ENCODE peak calls at places on chromosomes 2 and 18, in eight cellular contexts. V is body of pancreas; N is effector memory CD4-positive, alpha-beta T cell; E is cardiac muscle cell; R is CD8-positive, alpha-beta memory T cell; H is ovary; W is colonic mucosa; A is A549. F is an unnamed sample.

GRCh38 chr2:140604788-140605187 is 1526.0 kb downstream of the LRP1B start:
- DNase-seq in V (no peak), N (no peak), E (no peak), R (no peak), H (no peak), W (no peak), A (no peak), F (no peak)

GRCh38 chr2:149692837-149693518 is 105.4 kb upstream of the MMADHC start:
- DNase-seq in V (no peak), N (no peak), E (no peak), R (no peak), H (no peak), W (no peak), A (no peak), F (no peak)

GRCh38 chr18:57443247-57443646 is 8.1 kb downstream of the ONECUT2 start:
- DNase-seq in V (no peak), N (no peak), E (no peak), R (no peak), H (no peak), W (no peak), A (no peak), F (no peak)

GRCh38 chr18:51028201-51028805 is 1.7 kb upstream of the SMAD4 start:
- DNase-seq in V (no peak), N (no peak), E (no peak), R (no peak), H (no peak), W (peak; percentile 43), A (peak; percentile 24), F (no peak)

GRCh38 chr2:240433973-240434727 is 1.3 kb upstream of the GPC1 start:
- DNase-seq in V (peak; percentile 18), N (no peak), E (no peak), R (no peak), H (peak; percentile 62), W (no peak), A (peak; percentile 84), F (peak; percentile 57)

GRCh38 chr2:113010088-113010487 is 4.8 kb downstream of the IL36A start:
- DNase-seq in V (no peak), N (no peak), E (no peak), R (no peak), H (no peak), W (no peak), A (peak; percentile 20), F (no peak)

GRCh38 chr2:27075219-27075871 is 3.1 kb upstream of the EMILIN1 start:
- DNase-seq in V (no peak), N (peak; percentile 26), E (peak; percentile 47), R (peak; percentile 59), H (peak; percentile 68), W (no peak), A (no peak), F (peak; percentile 50)

GRCh38 chr2:95297639-95298395 is 670 bp downstream of the KCNIP3 start:
- DNase-seq in V (peak; percentile 33), N (no peak), E (no peak), R (no peak), H (no peak), W (no peak), A (no peak), F (no peak)

GRCh38 chr2:190180313-190181065 is 118.0 kb upstream of the MSTN start:
- DNase-seq in V (peak; percentile 89), N (no peak), E (peak; percentile 70), R (peak; percentile 15), H (peak; percentile 59), W (peak; percentile 76), A (peak; percentile 73), F (peak; percentile 48)

GRCh38 chr2:8457620-8458255 is 224.1 kb upstream of the ID2 start:
- DNase-seq in V (peak; percentile 57), N (peak; percentile 17), E (no peak), R (no peak), H (no peak), W (peak; percentile 89), A (no peak), F (no peak)

GRCh38 chr2:73235315-73236028 is 1.4 kb downstream of the CCT7 start:
- DNase-seq in V (no peak), N (no peak), E (no peak), R (peak; percentile 18), H (no peak), W (no peak), A (no peak), F (no peak)
- H3K4me1 ChIP-seq in V (peaks cover 40% of the 10 kb centered on the region), N (peaks cover 6% of the 10 kb centered on the region), E (peaks cover 29% of the 10 kb centered on the region), R (peaks cover 31% of the 10 kb centered on the region), H (peaks cover 18% of the 10 kb centered on the region), W (no peaks in the 10 kb centered on the region), A (peaks cover 28% of the 10 kb centered on the region), F (peaks cover 15% of the 10 kb centered on the region)

GRCh38 chr2:212911011-212911410 is 240.4 kb downstream of the IKZF2 start:
- DNase-seq in V (no peak), N (no peak), E (no peak), R (no peak), H (no peak), W (no peak), A (no peak), F (no peak)
- H3K4me1 ChIP-seq in V (no peaks in the 10 kb centered on the region), N (no peaks in the 10 kb centered on the region), E (no peaks in the 10 kb centered on the region), R (no peaks in the 10 kb centered on the region), H (no peaks in the 10 kb centered on the region), W (no peaks in the 10 kb centered on the region), A (peaks cover 40% of the 10 kb centered on the region), F (no peaks in the 10 kb centered on the region)

GRCh38 chr18:73007935-73008308 is 140.1 kb upstream of the NETO1 start:
- DNase-seq in V (no peak), N (no peak), E (no peak), R (no peak), H (no peak), W (no peak), A (no peak), F (no peak)
- H3K4me1 ChIP-seq in V (no peaks in the 10 kb centered on the region), N (no peaks in the 10 kb centered on the region), E (no peaks in the 10 kb centered on the region), R (no peaks in the 10 kb centered on the region), H (no peaks in the 10 kb centered on the region), W (no peaks in the 10 kb centered on the region), A (no peaks in the 10 kb centered on the region), F (no peaks in the 10 kb centered on the region)

GRCh38 chr2:47872941-47873340 is 33.4 kb downstream of the FBXO11 start:
- DNase-seq in V (no peak), N (no peak), E (peak; percentile 15), R (no peak), H (no peak), W (no peak), A (no peak), F (no peak)

DNA sequence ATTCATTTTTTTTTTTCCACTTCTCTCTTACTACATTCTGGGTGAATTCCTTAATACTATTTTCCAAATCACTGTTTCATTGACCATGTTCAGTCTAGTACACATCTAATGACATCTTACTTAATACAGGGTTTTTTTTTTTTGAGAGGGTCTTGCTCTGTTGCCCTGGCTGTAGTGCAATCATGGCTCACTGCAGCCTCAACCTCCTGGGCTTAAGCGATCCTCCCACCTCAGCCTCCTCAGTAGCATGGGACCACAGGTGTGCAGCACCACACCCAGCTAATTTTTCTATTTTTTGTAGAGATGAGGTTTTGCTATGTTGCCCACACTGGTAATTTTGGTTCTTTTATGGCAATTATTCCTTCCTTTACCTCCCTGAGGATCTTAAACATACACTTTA is 29.4 kb downstream of the FBXO11 start:
- DNase-seq in V (no peak), N (no peak), E (no peak), R (no peak), H (no peak), W (no peak), A (no peak), F (no peak)
- H3K4me1 ChIP-seq in V (peaks cover 21% of the 10 kb centered on the region), N (peaks cover 8% of the 10 kb centered on the region), E (peaks cover 16% of the 10 kb centered on the region), R (peaks cover 13% of the 10 kb centered on the region), H (no peaks in the 10 kb centered on the region), W (no peaks in the 10 kb centered on the region), A (no peaks in the 10 kb centered on the region), F (peaks cover 5% of the 10 kb centered on the region)

GRCh38 chr2:222872551-222872950 is 11.7 kb downstream of the ACSL3 start:
- DNase-seq in V (no peak), N (no peak), E (no peak), R (no peak), H (no peak), W (no peak), A (no peak), F (no peak)
- H3K4me1 ChIP-seq in V (peaks cover 17% of the 10 kb centered on the region), N (no peaks in the 10 kb centered on the region), E (peaks cover 31% of the 10 kb centered on the region), R (peaks cover 16% of the 10 kb centered on the region), H (peaks cover 2% of the 10 kb centered on the region), W (no peaks in the 10 kb centered on the region), A (peaks cover 51% of the 10 kb centered on the region), F (peaks cover 9% of the 10 kb centered on the region)

GRCh38 chr18:12028674-12029073 is 47.4 kb downstream of the IMPA2 start:
- DNase-seq in V (peak; percentile 43), N (no peak), E (no peak), R (no peak), H (no peak), W (no peak), A (no peak), F (no peak)
- H3K4me1 ChIP-seq in V (peaks cover 43% of the 10 kb centered on the region), N (no peaks in the 10 kb centered on the region), E (no peaks in the 10 kb centered on the region), R (no peaks in the 10 kb centered on the region), H (peaks cover 2% of the 10 kb centered on the region), W (no peaks in the 10 kb centered on the region), A (no peaks in the 10 kb centered on the region), F (no peaks in the 10 kb centered on the region)

GRCh38 chr2:70143314-70144150 is 47.3 kb downstream of the C2orf42 start:
- DNase-seq in V (peak; percentile 63), N (peak; percentile 41), E (peak; percentile 65), R (peak; percentile 58), H (peak; percentile 51), W (peak; percentile 71), A (peak; percentile 81), F (peak; percentile 51)

GRCh38 chr2:70140978-70141753 is 49.7 kb downstream of the C2orf42 start:
- DNase-seq in V (peak; percentile 82), N (peak; percentile 55), E (no peak), R (peak; percentile 68), H (peak; percentile 59), W (peak; percentile 80), A (peak; percentile 77), F (peak; percentile 82)

GRCh38 chr2:70144443-70145167 is 46.2 kb downstream of the C2orf42 start:
- DNase-seq in V (no peak), N (no peak), E (no peak), R (no peak), H (peak; percentile 42), W (no peak), A (no peak), F (no peak)

GRCh38 chr2:70142590-70143313 is 48.1 kb downstream of the C2orf42 start:
- DNase-seq in V (peak; percentile 99), N (peak; percentile 99), E (peak; percentile 100), R (peak; percentile 100), H (peak; percentile 100), W (peak; percentile 99), A (peak; percentile 100), F (peak; percentile 99)

GRCh38 chr2:70141754-70142589 is 48.8 kb downstream of the C2orf42 start:
- DNase-seq in V (peak; percentile 79), N (no peak), E (peak; percentile 67), R (peak; percentile 62), H (no peak), W (no peak), A (peak; percentile 84), F (peak; percentile 82)
- H3K4me1 ChIP-seq in V (peaks cover 35% of the 10 kb centered on the region), N (peaks cover 41% of the 10 kb centered on the region), E (peaks cover 22% of the 10 kb centered on the region), R (peaks cover 53% of the 10 kb centered on the region), H (peaks cover 13% of the 10 kb centered on the region), W (peaks cover 6% of the 10 kb centered on the region), A (peaks cover 30% of the 10 kb centered on the region), F (peaks cover 6% of the 10 kb centered on the region)